ENCODE peak calls at places on chromosome 5, in nine cellular contexts. One of them, this sample, is unnamed.

GRCh38 chr5:170363671-170364070 is 25.5 kb downstream of the KCNMB1 start:
- DNase-seq in kidney: no peak
- DNase-seq in Peyer's patch: no peak
- DNase-seq in tibial artery: no peak
- DNase-seq in CD8-positive, alpha-beta T cell: no peak
- DNase-seq in hepatocyte: no peak
- DNase-seq in IMR-90: no peak
- DNase-seq in K562: no peak
- DNase-seq in psoas muscle: no peak
- DNase-seq in this sample: no peak

GRCh38 chr5:81936750-81937149 is 35.1 kb upstream of the ATG10 start:
- DNase-seq in kidney: no peak
- DNase-seq in Peyer's patch: no peak
- DNase-seq in tibial artery: no peak
- DNase-seq in CD8-positive, alpha-beta T cell: no peak
- DNase-seq in hepatocyte: no peak
- DNase-seq in IMR-90: no peak
- DNase-seq in K562: no peak
- DNase-seq in psoas muscle: no peak
- DNase-seq in this sample: no peak

GRCh38 chr5:126139773-126140172 is 283.4 kb upstream of the GRAMD2B start:
- DNase-seq in kidney: no peak
- DNase-seq in Peyer's patch: no peak
- DNase-seq in tibial artery: no peak
- DNase-seq in CD8-positive, alpha-beta T cell: no peak
- DNase-seq in hepatocyte: no peak
- DNase-seq in IMR-90: peak; percentile 7
- DNase-seq in K562: no peak
- DNase-seq in psoas muscle: no peak
- DNase-seq in this sample: no peak

GRCh38 chr5:9197881-9198260 is 348.0 kb downstream of the SEMA5A start:
- DNase-seq in kidney: no peak
- DNase-seq in Peyer's patch: no peak
- DNase-seq in tibial artery: no peak
- DNase-seq in CD8-positive, alpha-beta T cell: no peak
- DNase-seq in hepatocyte: no peak
- DNase-seq in IMR-90: peak; percentile 70
- DNase-seq in K562: no peak
- DNase-seq in psoas muscle: no peak
- DNase-seq in this sample: no peak

GRCh38 chr5:175056831-175057230 is 332.4 kb downstream of the MSX2 start:
- DNase-seq in kidney: no peak
- DNase-seq in Peyer's patch: no peak
- DNase-seq in tibial artery: no peak
- DNase-seq in CD8-positive, alpha-beta T cell: no peak
- DNase-seq in hepatocyte: no peak
- DNase-seq in IMR-90: no peak
- DNase-seq in K562: no peak
- DNase-seq in psoas muscle: no peak
- DNase-seq in this sample: no peak

GRCh38 chr5:14870347-14871083 is 1.1 kb downstream of the ANKH start:
- DNase-seq in kidney: peak; percentile 77
- DNase-seq in Peyer's patch: no peak
- DNase-seq in tibial artery: no peak
- DNase-seq in CD8-positive, alpha-beta T cell: peak; percentile 76
- DNase-seq in hepatocyte: no peak
- DNase-seq in IMR-90: no peak
- DNase-seq in K562: no peak
- DNase-seq in psoas muscle: peak; percentile 55
- DNase-seq in this sample: peak; percentile 16

GRCh38 chr5:169350016-169350415 is 49.1 kb upstream of the SLIT3 start:
- DNase-seq in kidney: no peak
- DNase-seq in Peyer's patch: no peak
- DNase-seq in tibial artery: no peak
- DNase-seq in CD8-positive, alpha-beta T cell: no peak
- DNase-seq in hepatocyte: peak; percentile 44
- DNase-seq in IMR-90: peak; percentile 53
- DNase-seq in K562: no peak
- DNase-seq in psoas muscle: no peak
- DNase-seq in this sample: no peak

GRCh38 chr5:95989283-95990048 is 27.8 kb upstream of the ELL2 start:
- DNase-seq in kidney: no peak
- DNase-seq in Peyer's patch: no peak
- DNase-seq in tibial artery: no peak
- DNase-seq in CD8-positive, alpha-beta T cell: no peak
- DNase-seq in hepatocyte: no peak
- DNase-seq in IMR-90: no peak
- DNase-seq in K562: no peak
- DNase-seq in psoas muscle: no peak
- DNase-seq in this sample: no peak

GRCh38 chr5:137833463-137833862 is 34.2 kb upstream of the MYOT start:
- DNase-seq in kidney: no peak
- DNase-seq in Peyer's patch: no peak
- DNase-seq in tibial artery: no peak
- DNase-seq in CD8-positive, alpha-beta T cell: no peak
- DNase-seq in hepatocyte: peak; percentile 84
- DNase-seq in IMR-90: peak; percentile 47
- DNase-seq in K562: no peak
- DNase-seq in psoas muscle: no peak
- DNase-seq in this sample: no peak

GRCh38 chr5:107526263-107526937 is 144.3 kb downstream of the EFNA5 start:
- DNase-seq in kidney: no peak
- DNase-seq in Peyer's patch: no peak
- DNase-seq in tibial artery: no peak
- DNase-seq in CD8-positive, alpha-beta T cell: no peak
- DNase-seq in hepatocyte: no peak
- DNase-seq in IMR-90: peak; percentile 36
- DNase-seq in K562: no peak
- DNase-seq in psoas muscle: no peak
- DNase-seq in this sample: no peak

GRCh38 chr5:107529618-107530017 is 141.1 kb downstream of the EFNA5 start:
- DNase-seq in kidney: no peak
- DNase-seq in Peyer's patch: no peak
- DNase-seq in tibial artery: no peak
- DNase-seq in CD8-positive, alpha-beta T cell: no peak
- DNase-seq in hepatocyte: no peak
- DNase-seq in IMR-90: no peak
- DNase-seq in K562: no peak
- DNase-seq in psoas muscle: no peak
- DNase-seq in this sample: peak; percentile 54

GRCh38 chr5:107535849-107536248 is 134.9 kb downstream of the EFNA5 start:
- DNase-seq in kidney: no peak
- DNase-seq in Peyer's patch: no peak
- DNase-seq in tibial artery: no peak
- DNase-seq in CD8-positive, alpha-beta T cell: no peak
- DNase-seq in hepatocyte: no peak
- DNase-seq in IMR-90: no peak
- DNase-seq in K562: no peak
- DNase-seq in psoas muscle: no peak
- DNase-seq in this sample: no peak

GRCh38 chr5:107533946-107534876 is 136.5 kb downstream of the EFNA5 start:
- DNase-seq in kidney: no peak
- DNase-seq in Peyer's patch: no peak
- DNase-seq in tibial artery: no peak
- DNase-seq in CD8-positive, alpha-beta T cell: no peak
- DNase-seq in hepatocyte: no peak
- DNase-seq in IMR-90: no peak
- DNase-seq in K562: no peak
- DNase-seq in psoas muscle: no peak
- DNase-seq in this sample: no peak

DNA sequence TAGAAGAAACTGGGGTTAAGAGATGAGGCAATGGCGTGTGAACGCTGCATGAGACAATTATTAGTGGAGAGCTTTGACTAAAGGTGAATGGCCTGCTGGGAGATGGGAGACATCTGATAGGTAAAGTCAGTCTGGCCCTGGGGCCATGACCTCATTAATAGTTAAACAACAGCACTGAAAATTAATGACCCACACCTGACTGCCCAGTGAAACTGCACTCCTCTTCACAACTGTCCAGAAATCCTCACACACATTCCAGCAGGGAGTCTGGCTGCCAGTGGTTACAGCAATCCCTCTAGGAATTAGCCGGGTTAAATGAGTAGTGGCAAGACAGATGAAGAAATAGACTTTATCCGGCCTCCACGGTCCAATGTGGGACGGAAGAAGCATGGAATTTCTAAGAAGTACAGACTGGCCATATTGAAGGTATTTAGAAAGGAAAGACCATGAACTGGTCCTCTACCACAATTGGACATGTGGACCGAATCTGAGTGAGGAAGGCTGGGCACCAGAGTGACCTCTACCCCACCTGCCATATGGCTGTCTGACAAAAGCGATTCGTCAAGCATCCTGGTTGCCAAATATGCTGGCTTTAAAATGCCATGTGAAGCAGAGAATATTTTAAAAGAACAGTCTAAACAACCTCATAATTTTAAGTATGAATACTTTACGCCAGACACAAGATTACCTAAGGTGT is 138.4 kb downstream of the EFNA5 start:
- DNase-seq in kidney: no peak
- DNase-seq in Peyer's patch: no peak
- DNase-seq in tibial artery: no peak
- DNase-seq in CD8-positive, alpha-beta T cell: no peak
- DNase-seq in hepatocyte: no peak
- DNase-seq in IMR-90: no peak
- DNase-seq in K562: no peak
- DNase-seq in psoas muscle: no peak
- DNase-seq in this sample: no peak
- H3K9me3 ChIP-seq in kidney: no peaks in the 10 kb centered on the region
- H3K9me3 ChIP-seq in Peyer's patch: no peaks in the 10 kb centered on the region
- H3K9me3 ChIP-seq in tibial artery: no peaks in the 10 kb centered on the region
- H3K9me3 ChIP-seq in CD8-positive, alpha-beta T cell: no peaks in the 10 kb centered on the region
- H3K9me3 ChIP-seq in hepatocyte: no peaks in the 10 kb centered on the region
- H3K9me3 ChIP-seq in IMR-90: no peaks in the 10 kb centered on the region
- H3K9me3 ChIP-seq in K562: no peaks in the 10 kb centered on the region
- H3K9me3 ChIP-seq in psoas muscle: no peaks in the 10 kb centered on the region
- H3K9me3 ChIP-seq in this sample: no peaks in the 10 kb centered on the region

DNA sequence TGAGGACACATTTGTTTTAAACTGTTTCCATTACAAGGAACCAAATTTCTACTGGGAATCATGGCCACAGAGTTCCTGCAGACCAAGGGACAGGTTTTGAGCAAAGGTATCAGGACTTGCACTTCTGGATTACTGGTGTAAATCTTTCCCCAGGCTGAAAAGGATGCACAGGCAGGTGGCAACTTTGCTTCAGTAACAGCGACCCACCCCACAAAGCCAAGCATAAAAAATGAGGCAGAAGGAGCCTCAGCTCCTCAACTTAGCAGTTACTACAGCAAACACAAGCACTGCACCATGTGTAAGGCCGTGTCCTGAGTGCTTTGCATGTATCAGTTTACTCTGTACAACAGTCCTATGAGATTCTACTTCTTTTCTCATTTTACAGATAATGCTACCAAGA is 251.9 kb downstream of the EBF1 start:
- DNase-seq in kidney: no peak
- DNase-seq in Peyer's patch: no peak
- DNase-seq in tibial artery: no peak
- DNase-seq in CD8-positive, alpha-beta T cell: no peak
- DNase-seq in hepatocyte: no peak
- DNase-seq in IMR-90: no peak
- DNase-seq in K562: no peak
- DNase-seq in psoas muscle: no peak
- DNase-seq in this sample: no peak
- H3K4me1 ChIP-seq in kidney: no peaks in the 10 kb centered on the region
- H3K4me1 ChIP-seq in Peyer's patch: no peaks in the 10 kb centered on the region
- H3K4me1 ChIP-seq in tibial artery: peaks cover 12% of the 10 kb centered on the region
- H3K4me1 ChIP-seq in CD8-positive, alpha-beta T cell: no peaks in the 10 kb centered on the region
- H3K4me1 ChIP-seq in hepatocyte: no peaks in the 10 kb centered on the region
- H3K4me1 ChIP-seq in IMR-90: no peaks in the 10 kb centered on the region
- H3K4me1 ChIP-seq in K562: no peaks in the 10 kb centered on the region
- H3K4me1 ChIP-seq in psoas muscle: no peaks in the 10 kb centered on the region
- H3K4me1 ChIP-seq in this sample: no peaks in the 10 kb centered on the region

GRCh38 chr5:2698581-2698980 is 52.9 kb downstream of the IRX2 start:
- DNase-seq in kidney: no peak
- DNase-seq in Peyer's patch: no peak
- DNase-seq in tibial artery: no peak
- DNase-seq in CD8-positive, alpha-beta T cell: no peak
- DNase-seq in hepatocyte: no peak
- DNase-seq in IMR-90: no peak
- DNase-seq in K562: no peak
- DNase-seq in psoas muscle: no peak
- DNase-seq in this sample: no peak

GRCh38 chr5:2701592-2701991 is 49.9 kb downstream of the IRX2 start:
- DNase-seq in kidney: no peak
- DNase-seq in Peyer's patch: no peak
- DNase-seq in tibial artery: no peak
- DNase-seq in CD8-positive, alpha-beta T cell: no peak
- DNase-seq in hepatocyte: no peak
- DNase-seq in IMR-90: no peak
- DNase-seq in K562: no peak
- DNase-seq in psoas muscle: no peak
- DNase-seq in this sample: no peak

GRCh38 chr5:2699231-2699630 is 52.2 kb downstream of the IRX2 start:
- DNase-seq in kidney: no peak
- DNase-seq in Peyer's patch: no peak
- DNase-seq in tibial artery: no peak
- DNase-seq in CD8-positive, alpha-beta T cell: no peak
- DNase-seq in hepatocyte: no peak
- DNase-seq in IMR-90: no peak
- DNase-seq in K562: no peak
- DNase-seq in psoas muscle: no peak
- DNase-seq in this sample: no peak

GRCh38 chr5:2700876-2701275 is 50.6 kb downstream of the IRX2 start:
- DNase-seq in kidney: no peak
- DNase-seq in Peyer's patch: no peak
- DNase-seq in tibial artery: no peak
- DNase-seq in CD8-positive, alpha-beta T cell: no peak
- DNase-seq in hepatocyte: no peak
- DNase-seq in IMR-90: no peak
- DNase-seq in K562: no peak
- DNase-seq in psoas muscle: no peak
- DNase-seq in this sample: no peak

DNA sequence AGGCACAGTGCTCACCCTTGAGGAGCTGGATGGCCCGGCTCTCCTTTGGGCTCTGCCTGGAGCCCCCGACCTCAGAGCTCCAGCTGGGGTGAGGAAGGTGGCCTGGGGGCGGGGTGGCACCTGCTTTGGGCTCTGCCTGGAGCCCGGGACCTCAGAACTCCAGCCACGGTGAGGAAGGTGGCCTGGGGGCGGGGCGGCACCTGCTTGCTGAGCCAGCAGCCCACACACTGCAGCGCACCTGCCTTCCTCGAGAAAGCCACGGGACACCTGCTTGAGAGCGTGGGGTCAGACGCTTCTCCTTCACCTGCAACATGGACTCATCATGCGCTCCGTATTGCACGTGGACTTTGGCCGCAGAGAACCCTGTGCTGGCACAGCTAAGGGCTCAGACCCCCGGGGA is 51.8 kb downstream of the IRX2 start:
- DNase-seq in kidney: no peak
- DNase-seq in Peyer's patch: no peak
- DNase-seq in tibial artery: no peak
- DNase-seq in CD8-positive, alpha-beta T cell: no peak
- DNase-seq in hepatocyte: no peak
- DNase-seq in IMR-90: no peak
- DNase-seq in K562: no peak
- DNase-seq in psoas muscle: no peak
- DNase-seq in this sample: no peak
- H3K9me3 ChIP-seq in kidney: no peaks in the 10 kb centered on the region
- H3K9me3 ChIP-seq in Peyer's patch: no peaks in the 10 kb centered on the region
- H3K9me3 ChIP-seq in tibial artery: no peaks in the 10 kb centered on the region
- H3K9me3 ChIP-seq in CD8-positive, alpha-beta T cell: no peaks in the 10 kb centered on the region
- H3K9me3 ChIP-seq in hepatocyte: no peaks in the 10 kb centered on the region
- H3K9me3 ChIP-seq in IMR-90: peaks cover 35% of the 10 kb centered on the region
- H3K9me3 ChIP-seq in K562: no peaks in the 10 kb centered on the region
- H3K9me3 ChIP-seq in psoas muscle: no peaks in the 10 kb centered on the region
- H3K9me3 ChIP-seq in this sample: no peaks in the 10 kb centered on the region

GRCh38 chr5:128464596-128464995 is 73.4 kb downstream of the FBN2 start:
- DNase-seq in kidney: peak; percentile 51
- DNase-seq in Peyer's patch: no peak
- DNase-seq in tibial artery: no peak
- DNase-seq in CD8-positive, alpha-beta T cell: no peak
- DNase-seq in hepatocyte: no peak
- DNase-seq in IMR-90: no peak
- DNase-seq in K562: no peak
- DNase-seq in psoas muscle: no peak
- DNase-seq in this sample: no peak
- H3K4me1 ChIP-seq in kidney: no peaks in the 10 kb centered on the region
- H3K4me1 ChIP-seq in Peyer's patch: no peaks in the 10 kb centered on the region
- H3K4me1 ChIP-seq in tibial artery: no peaks in the 10 kb centered on the region
- H3K4me1 ChIP-seq in CD8-positive, alpha-beta T cell: no peaks in the 10 kb centered on the region
- H3K4me1 ChIP-seq in hepatocyte: no peaks in the 10 kb centered on the region
- H3K4me1 ChIP-seq in IMR-90: no peaks in the 10 kb centered on the region
- H3K4me1 ChIP-seq in K562: no peaks in the 10 kb centered on the region
- H3K4me1 ChIP-seq in psoas muscle: no peaks in the 10 kb centered on the region
- H3K4me1 ChIP-seq in this sample: no peaks in the 10 kb centered on the region